ENCODE peak calls at places on chromosomes 7 and 10, in ten cellular contexts. Q, F, X, M, J, C, O, S, W and A are unnamed samples.

GRCh38 chr7:77684030-77684429 is 12.2 kb upstream of the RSBN1L start:
- DNase-seq in Q (peak; percentile 37), F (no peak), X (no peak), M (no peak), J (no peak), C (no peak), O (no peak), S (no peak), W (no peak), A (no peak)

GRCh38 chr10:18700555-18700850 is 41.3 kb downstream of the ARL5B start:
- DNase-seq in Q (no peak), F (no peak), X (no peak), M (no peak), J (no peak), C (no peak), O (no peak), S (no peak), W (no peak), A (no peak)

GRCh38 chr7:34841326-34841725 is 183.3 kb downstream of the NPSR1 start:
- DNase-seq in Q (no peak), F (no peak), X (no peak), M (no peak), J (no peak), C (no peak), O (no peak), S (no peak), W (no peak), A (no peak)

GRCh38 chr7:73973091-73973490 is 54.9 kb upstream of the ELN start:
- DNase-seq in Q (peak; percentile 24), F (peak; percentile 39), X (no peak), M (peak; percentile 1), J (no peak), C (peak; percentile 39), O (no peak), S (no peak), W (no peak), A (no peak)

GRCh38 chr10:101226888-101227736 is 2.2 kb downstream of the LBX1 start:
- DNase-seq in Q (no peak), F (no peak), X (no peak), M (no peak), J (no peak), C (no peak), O (no peak), S (no peak), W (no peak), A (no peak)

GRCh38 chr7:108570146-108570755 is 577 bp downstream of the DNAJB9 start:
- DNase-seq in Q (peak; percentile 60), F (peak; percentile 46), X (peak; percentile 46), M (peak; percentile 13), J (peak; percentile 15), C (peak; percentile 85), O (peak; percentile 12), S (no peak), W (peak; percentile 17), A (peak; percentile 70)

GRCh38 chr7:140334341-140335057 is 63.8 kb downstream of the SLC37A3 start:
- DNase-seq in Q (no peak), F (no peak), X (no peak), M (no peak), J (peak; percentile 45), C (no peak), O (peak; percentile 73), S (no peak), W (no peak), A (no peak)

GRCh38 chr10:86293323-86293840 is 73.2 kb downstream of the GRID1 start:
- DNase-seq in Q (no peak), F (no peak), X (no peak), M (no peak), J (no peak), C (peak; percentile 5), O (no peak), S (no peak), W (no peak), A (no peak)

GRCh38 chr10:28411648-28412047 is 108.8 kb upstream of the MPP7 start:
- DNase-seq in Q (no peak), F (no peak), X (peak; percentile 21), M (no peak), J (no peak), C (no peak), O (no peak), S (no peak), W (no peak), A (no peak)

GRCh38 chr10:103685880-103686669 is 169.3 kb downstream of the SH3PXD2A start:
- DNase-seq in Q (peak; percentile 56), F (peak; percentile 87), X (peak; percentile 51), M (peak; percentile 93), J (peak; percentile 72), C (peak; percentile 92), O (peak; percentile 61), S (no peak), W (peak; percentile 63), A (peak; percentile 86)

GRCh38 chr10:132696728-132697567 is 89.0 kb downstream of the NKX6-2 start:
- DNase-seq in Q (peak; percentile 1), F (no peak), X (no peak), M (no peak), J (no peak), C (peak; percentile 37), O (no peak), S (no peak), W (no peak), A (no peak)

GRCh38 chr7:91347288-91347687 is 83.1 kb downstream of the FZD1 start:
- DNase-seq in Q (no peak), F (no peak), X (no peak), M (no peak), J (no peak), C (no peak), O (no peak), S (no peak), W (no peak), A (no peak)

GRCh38 chr10:22259280-22259679 is 41.5 kb upstream of the EBLN1 start:
- DNase-seq in Q (no peak), F (no peak), X (no peak), M (no peak), J (no peak), C (no peak), O (no peak), S (no peak), W (no peak), A (no peak)

GRCh38 chr7:2757904-2758672 is 70.1 kb downstream of the AMZ1 start:
- DNase-seq in Q (no peak), F (peak; percentile 61), X (peak; percentile 69), M (peak; percentile 82), J (no peak), C (peak; percentile 80), O (peak; percentile 56), S (no peak), W (no peak), A (peak; percentile 44)

GRCh38 chr10:92291921-92292860 is 1.2 kb downstream of the MARCHF5 start:
- DNase-seq in Q (peak; percentile 22), F (peak; percentile 54), X (peak; percentile 32), M (peak; percentile 35), J (peak; percentile 37), C (peak; percentile 79), O (peak; percentile 48), S (no peak), W (no peak), A (peak; percentile 58)

GRCh38 chr7:94580601-94581000 is 71.0 kb downstream of the CASD1 start:
- DNase-seq in Q (no peak), F (no peak), X (no peak), M (no peak), J (no peak), C (no peak), O (no peak), S (no peak), W (no peak), A (no peak)

GRCh38 chr10:103983367-103983911 is 16.5 kb downstream of the SLK start:
- DNase-seq in Q (no peak), F (no peak), X (no peak), M (no peak), J (no peak), C (no peak), O (no peak), S (no peak), W (no peak), A (no peak)

GRCh38 chr7:80640841-80641240 is 2.4 kb downstream of the CD36 start:
- DNase-seq in Q (no peak), F (no peak), X (no peak), M (no peak), J (no peak), C (no peak), O (no peak), S (no peak), W (no peak), A (no peak)

GRCh38 chr7:117113871-117114270 is 160.6 kb downstream of the ST7 start:
- DNase-seq in Q (no peak), F (no peak), X (no peak), M (no peak), J (no peak), C (no peak), O (no peak), S (no peak), W (no peak), A (no peak)

GRCh38 chr10:23373156-23373555 is 28.6 kb upstream of the C10orf67 start:
- DNase-seq in Q (no peak), F (no peak), X (no peak), M (no peak), J (no peak), C (no peak), O (no peak), S (no peak), W (no peak), A (no peak)

GRCh38 chr10:12018438-12019342 is 23.9 kb downstream of the UPF2 start:
- DNase-seq in Q (no peak), F (no peak), X (no peak), M (no peak), J (no peak), C (no peak), O (no peak), S (no peak), W (no peak), A (no peak)

GRCh38 chr10:73625004-73625883 is 16.0 kb downstream of the MYOZ1 start:
- DNase-seq in Q (no peak), F (no peak), X (no peak), M (peak; percentile 65), J (peak; percentile 41), C (peak; percentile 50), O (peak; percentile 31), S (no peak), W (peak; percentile 15), A (peak; percentile 32)

GRCh38 chr7:156466955-156467625 is 173.5 kb upstream of the RNF32 start:
- DNase-seq in Q (no peak), F (no peak), X (no peak), M (no peak), J (no peak), C (no peak), O (no peak), S (no peak), W (no peak), A (no peak)

GRCh38 chr10:119104653-119105024 is 726 bp downstream of the DENND10 start:
- DNase-seq in Q (peak; percentile 21), F (no peak), X (no peak), M (no peak), J (peak; percentile 9), C (no peak), O (no peak), S (no peak), W (no peak), A (peak; percentile 24)

GRCh38 chr7:152871005-152871677 is 111.6 kb downstream of the ACTR3B start:
- DNase-seq in Q (no peak), F (no peak), X (no peak), M (no peak), J (no peak), C (no peak), O (no peak), S (no peak), W (no peak), A (no peak)

GRCh38 chr10:78781251-78781913 is 287.4 kb upstream of the ZMIZ1 start:
- DNase-seq in Q (no peak), F (no peak), X (no peak), M (no peak), J (no peak), C (no peak), O (no peak), S (no peak), W (no peak), A (no peak)

GRCh38 chr10:1197384-1197783 is 141.2 kb downstream of the WDR37 start:
- DNase-seq in Q (no peak), F (no peak), X (no peak), M (no peak), J (no peak), C (peak; percentile 38), O (no peak), S (no peak), W (no peak), A (peak; percentile 8)

GRCh38 chr10:63555330-63555729 is 34.1 kb downstream of the REEP3 start:
- DNase-seq in Q (no peak), F (no peak), X (no peak), M (no peak), J (no peak), C (no peak), O (no peak), S (no peak), W (no peak), A (no peak)